ENCODE peak calls at places on chromosomes 3 and 15, in five cellular contexts. One of them, this sample, is unnamed.

GRCh38 chr3:47772047-47772446 is 9.6 kb downstream of the SMARCC1 start:
- DNase-seq in HEK293T: no peak
- DNase-seq in stimulated activated CD8-positive, alpha-beta memory T cell treated with anti-CD3 and anti-CD28 coated beads, Interleukin-12 subunit alpha, Interleukin-12 subunit beta, amount 100 ng/mL, for 1 hour: no peak
- DNase-seq in BE2C: no peak
- DNase-seq in iPS-NIHi11: no peak
- DNase-seq in this sample: no peak

GRCh38 chr3:143283432-143284128 is 164.0 kb downstream of the CHST2 start:
- DNase-seq in HEK293T: no peak
- DNase-seq in BE2C: no peak
- DNase-seq in stimulated activated CD8-positive, alpha-beta memory T cell treated with anti-CD3 and anti-CD28 coated beads, Interleukin-12 subunit alpha, Interleukin-12 subunit beta, amount 100 ng/mL, for 1 hour: no peak
- DNase-seq in iPS-NIHi11: no peak
- DNase-seq in this sample: no peak

GRCh38 chr3:176920806-176921205 is 276.5 kb downstream of the TBL1XR1 start:
- DNase-seq in BE2C: no peak
- DNase-seq in HEK293T: no peak
- DNase-seq in iPS-NIHi11: no peak
- DNase-seq in stimulated activated CD8-positive, alpha-beta memory T cell treated with anti-CD3 and anti-CD28 coated beads, Interleukin-12 subunit alpha, Interleukin-12 subunit beta, amount 100 ng/mL, for 1 hour: no peak
- DNase-seq in this sample: no peak

GRCh38 chr3:138369151-138369900 is 20.9 kb downstream of the MRAS start:
- DNase-seq in iPS-NIHi11: no peak
- DNase-seq in HEK293T: no peak
- DNase-seq in BE2C: no peak
- DNase-seq in stimulated activated CD8-positive, alpha-beta memory T cell treated with anti-CD3 and anti-CD28 coated beads, Interleukin-12 subunit alpha, Interleukin-12 subunit beta, amount 100 ng/mL, for 1 hour: no peak
- DNase-seq in this sample: no peak

GRCh38 chr3:11186771-11187170 is 32.5 kb downstream of the HRH1 start:
- DNase-seq in iPS-NIHi11: no peak
- DNase-seq in BE2C: no peak
- DNase-seq in stimulated activated CD8-positive, alpha-beta memory T cell treated with anti-CD3 and anti-CD28 coated beads, Interleukin-12 subunit alpha, Interleukin-12 subunit beta, amount 100 ng/mL, for 1 hour: no peak
- DNase-seq in HEK293T: no peak
- DNase-seq in this sample: no peak

GRCh38 chr15:70669966-70670658 is 93.2 kb downstream of the UACA start:
- DNase-seq in HEK293T: no peak
- DNase-seq in stimulated activated CD8-positive, alpha-beta memory T cell treated with anti-CD3 and anti-CD28 coated beads, Interleukin-12 subunit alpha, Interleukin-12 subunit beta, amount 100 ng/mL, for 1 hour: no peak
- DNase-seq in iPS-NIHi11: no peak
- DNase-seq in BE2C: peak; percentile 78
- DNase-seq in this sample: no peak

GRCh38 chr15:75864213-75865059 is 21.2 kb downstream of the UBE2Q2 start:
- DNase-seq in HEK293T: no peak
- DNase-seq in stimulated activated CD8-positive, alpha-beta memory T cell treated with anti-CD3 and anti-CD28 coated beads, Interleukin-12 subunit alpha, Interleukin-12 subunit beta, amount 100 ng/mL, for 1 hour: no peak
- DNase-seq in iPS-NIHi11: no peak
- DNase-seq in BE2C: no peak
- DNase-seq in this sample: no peak

GRCh38 chr3:155369735-155370134 is 76.3 kb upstream of the STRIT1 start:
- DNase-seq in iPS-NIHi11: no peak
- DNase-seq in HEK293T: no peak
- DNase-seq in BE2C: no peak
- DNase-seq in stimulated activated CD8-positive, alpha-beta memory T cell treated with anti-CD3 and anti-CD28 coated beads, Interleukin-12 subunit alpha, Interleukin-12 subunit beta, amount 100 ng/mL, for 1 hour: no peak
- DNase-seq in this sample: peak; percentile 59

GRCh38 chr3:187958432-187959003 is 195.4 kb upstream of the LPP start:
- DNase-seq in stimulated activated CD8-positive, alpha-beta memory T cell treated with anti-CD3 and anti-CD28 coated beads, Interleukin-12 subunit alpha, Interleukin-12 subunit beta, amount 100 ng/mL, for 1 hour: peak; percentile 33
- DNase-seq in HEK293T: no peak
- DNase-seq in BE2C: no peak
- DNase-seq in iPS-NIHi11: no peak
- DNase-seq in this sample: no peak

GRCh38 chr3:70943886-70944285 is 631.4 kb upstream of the MDFIC2 start:
- DNase-seq in BE2C: no peak
- DNase-seq in stimulated activated CD8-positive, alpha-beta memory T cell treated with anti-CD3 and anti-CD28 coated beads, Interleukin-12 subunit alpha, Interleukin-12 subunit beta, amount 100 ng/mL, for 1 hour: no peak
- DNase-seq in iPS-NIHi11: no peak
- DNase-seq in HEK293T: no peak
- DNase-seq in this sample: no peak

GRCh38 chr3:179108091-179108490 is 36.5 kb upstream of the ZMAT3 start:
- DNase-seq in iPS-NIHi11: no peak
- DNase-seq in stimulated activated CD8-positive, alpha-beta memory T cell treated with anti-CD3 and anti-CD28 coated beads, Interleukin-12 subunit alpha, Interleukin-12 subunit beta, amount 100 ng/mL, for 1 hour: no peak
- DNase-seq in HEK293T: no peak
- DNase-seq in BE2C: no peak
- DNase-seq in this sample: no peak

GRCh38 chr3:177604181-177604580 is 406.9 kb upstream of the TBL1XR1 start:
- DNase-seq in stimulated activated CD8-positive, alpha-beta memory T cell treated with anti-CD3 and anti-CD28 coated beads, Interleukin-12 subunit alpha, Interleukin-12 subunit beta, amount 100 ng/mL, for 1 hour: no peak
- DNase-seq in HEK293T: no peak
- DNase-seq in iPS-NIHi11: no peak
- DNase-seq in BE2C: no peak
- DNase-seq in this sample: no peak

GRCh38 chr15:89416339-89417183 is 79.8 kb downstream of the RHCG start:
- DNase-seq in stimulated activated CD8-positive, alpha-beta memory T cell treated with anti-CD3 and anti-CD28 coated beads, Interleukin-12 subunit alpha, Interleukin-12 subunit beta, amount 100 ng/mL, for 1 hour: no peak
- DNase-seq in HEK293T: peak; percentile 95
- DNase-seq in iPS-NIHi11: peak; percentile 90
- DNase-seq in BE2C: peak; percentile 91
- DNase-seq in this sample: peak; percentile 91

GRCh38 chr3:155334897-155335883 is 41.7 kb upstream of the STRIT1 start:
- DNase-seq in stimulated activated CD8-positive, alpha-beta memory T cell treated with anti-CD3 and anti-CD28 coated beads, Interleukin-12 subunit alpha, Interleukin-12 subunit beta, amount 100 ng/mL, for 1 hour: no peak
- DNase-seq in BE2C: peak; percentile 22
- DNase-seq in iPS-NIHi11: no peak
- DNase-seq in HEK293T: no peak
- DNase-seq in this sample: no peak

GRCh38 chr15:64478863-64479262 is 18.5 kb downstream of the ZNF609 start:
- DNase-seq in iPS-NIHi11: no peak
- DNase-seq in HEK293T: no peak
- DNase-seq in stimulated activated CD8-positive, alpha-beta memory T cell treated with anti-CD3 and anti-CD28 coated beads, Interleukin-12 subunit alpha, Interleukin-12 subunit beta, amount 100 ng/mL, for 1 hour: no peak
- DNase-seq in BE2C: no peak
- DNase-seq in this sample: no peak

GRCh38 chr3:38552364-38552763 is 56.2 kb downstream of the EXOG start:
- DNase-seq in HEK293T: no peak
- DNase-seq in BE2C: no peak
- DNase-seq in stimulated activated CD8-positive, alpha-beta memory T cell treated with anti-CD3 and anti-CD28 coated beads, Interleukin-12 subunit alpha, Interleukin-12 subunit beta, amount 100 ng/mL, for 1 hour: no peak
- DNase-seq in iPS-NIHi11: no peak
- DNase-seq in this sample: no peak